ENCODE peak calls at places on chromosomes 4 and X, in five cellular contexts. P is GM06990, U is fibroblast of gingiva, W is T-helper 1 cell, J is NCI-H1694 treated with DMSO at 0.1 percent for 48 hours. F is an unnamed sample.
A peak's percentile ranks its signal among the peaks of the same experiment; 100 is the strongest.

GRCh38 chrX:16474511-16474910 is 175.4 kb upstream of the S100G start:
- DNase-seq in P (no peak), U (no peak), W (no peak), J (no peak), F (no peak)

GRCh38 chr4:51895816-51896408 is 53.0 kb downstream of the DCUN1D4 start:
- DNase-seq in P (peak; percentile 22), U (peak; percentile 66), W (peak; percentile 69), J (peak; percentile 23), F (no peak)

GRCh38 chr4:121192500-121192899 is 28.4 kb upstream of the TNIP3 start:
- DNase-seq in P (no peak), U (peak; percentile 27), W (peak; percentile 66), J (peak; percentile 38), F (no peak)

GRCh38 chr4:25320374-25321172 is 8.0 kb downstream of the ZCCHC4 start:
- DNase-seq in P (no peak), U (peak; percentile 77), W (peak; percentile 52), J (no peak), F (no peak)

GRCh38 chr4:78650106-78651021 is 98.8 kb downstream of the ANXA3 start:
- DNase-seq in P (no peak), U (peak; percentile 79), W (no peak), J (no peak), F (no peak)

GRCh38 chrX:23890933-23891332 is 16.8 kb downstream of the APOO start:
- DNase-seq in P (no peak), U (no peak), W (no peak), J (no peak), F (no peak)

GRCh38 chr4:43903456-43903855 is 545.2 kb downstream of the KCTD8 start:
- DNase-seq in P (no peak), U (no peak), W (no peak), J (no peak), F (no peak)

GRCh38 chrX:31860686-31861085 is 788.8 kb upstream of the FTHL17 start:
- DNase-seq in P (no peak), U (no peak), W (no peak), J (no peak), F (no peak)

GRCh38 chr4:24659241-24659961 is 75.0 kb upstream of the DHX15 start:
- DNase-seq in P (no peak), U (peak; percentile 39), W (no peak), J (no peak), F (no peak)

F was measured in effector CD8-positive, alpha-beta T cell.